ENCODE peak calls at places on chromosomes 2 and 18, in six cellular contexts. C is neuronal stem cell, A is IMR-90, N is mesenchymal stem cell, G is H1, M is trophoblast cell. Q is an unnamed sample.

GRCh38 chr2:196204991-196205766 is 33.8 kb upstream of the STK17B start:
- DNase-seq in A (no peak), N (peak; percentile 67), G (no peak), M (no peak), C (no peak), Q (no peak)

GRCh38 chr2:237570776-237571335 is 4.5 kb downstream of the PRLH start:
- DNase-seq in A (no peak), C (no peak), G (no peak), M (no peak), N (no peak), Q (no peak)

GRCh38 chr18:3447035-3447894 is 2.7 kb upstream of the TGIF1 start:
- DNase-seq in A (peak; percentile 62), N (peak; percentile 76), C (no peak), G (no peak), M (peak; percentile 70), Q (peak; percentile 50)

GRCh38 chr2:172434821-172435607 is 7.6 kb downstream of the ITGA6 start:
- DNase-seq in A (peak; percentile 18), C (no peak), G (no peak), M (peak; percentile 55), N (peak; percentile 43), Q (peak; percentile 57)

GRCh38 chr18:8783335-8783993 is 78.1 kb downstream of the MTCL1 start:
- DNase-seq in A (no peak), N (no peak), M (no peak), C (no peak), G (no peak), Q (no peak)

GRCh38 chr2:61291851-61292575 is 130.0 kb downstream of the C2orf74 start:
- DNase-seq in N (peak; percentile 51), A (peak; percentile 52), M (peak; percentile 10), C (no peak), G (no peak), Q (no peak)

GRCh38 chr2:66507673-66508127 is 72.8 kb downstream of the MEIS1 start:
- DNase-seq in N (peak; percentile 38), G (peak; percentile 51), A (no peak), C (peak; percentile 86), M (no peak), Q (peak; percentile 78)

GRCh38 chr2:92073815-92074548 is 2797.2 kb upstream of the TEKT4 start:
- DNase-seq in G (no peak), C (no peak), M (peak; percentile 1), A (no peak), N (no peak), Q (peak; percentile 2)

GRCh38 chr2:80519121-80519643 is 214.6 kb upstream of the LRRTM1 start:
- DNase-seq in G (no peak), C (no peak), N (no peak), A (no peak), M (no peak), Q (no peak)

GRCh38 chr2:33287611-33288010 is 188.8 kb upstream of the RASGRP3 start:
- DNase-seq in M (no peak), A (no peak), G (no peak), C (no peak), N (no peak), Q (no peak)

GRCh38 chr2:210663574-210663973 is 107.2 kb downstream of the CPS1 start:
- DNase-seq in N (peak; percentile 46), G (no peak), A (peak; percentile 2), M (peak; percentile 21), C (peak; percentile 11), Q (no peak)

GRCh38 chr2:10170256-10170655 is 47.7 kb downstream of the RRM2 start:
- DNase-seq in A (peak; percentile 66), M (no peak), C (no peak), N (peak; percentile 51), G (no peak), Q (no peak)

GRCh38 chr2:167817422-167817821 is 430.0 kb downstream of the STK39 start:
- DNase-seq in G (no peak), C (no peak), M (no peak), N (no peak), A (no peak), Q (no peak)

GRCh38 chr2:217936952-217937351 is 65.8 kb downstream of the TNS1 start:
- DNase-seq in G (no peak), M (no peak), A (no peak), N (no peak), C (no peak), Q (no peak)

GRCh38 chr18:77071711-77072292 is 60.8 kb downstream of the MBP start:
- DNase-seq in G (no peak), N (peak; percentile 79), A (peak; percentile 100), M (peak; percentile 70), C (no peak), Q (no peak)

GRCh38 chr2:240295256-240296103 is 140.0 kb upstream of the GPC1 start:
- DNase-seq in N (no peak), C (no peak), A (no peak), G (no peak), M (no peak), Q (no peak)

GRCh38 chr18:11990541-11990940 is 9.2 kb downstream of the IMPA2 start:
- DNase-seq in M (no peak), N (no peak), C (no peak), G (no peak), A (no peak), Q (no peak)

GRCh38 chr2:100548771-100549170 is 14.0 kb upstream of the PDCL3 start:
- DNase-seq in G (no peak), M (no peak), C (no peak), N (no peak), A (no peak), Q (no peak)

GRCh38 chr2:172083725-172084483 is 1.4 kb upstream of the DLX1 start:
- DNase-seq in A (no peak), M (no peak), C (peak; percentile 43), N (peak; percentile 26), G (no peak), Q (no peak)

GRCh38 chr2:47272031-47272864 is 117.1 kb upstream of the STPG4 start:
- DNase-seq in G (no peak), N (peak; percentile 44), C (peak; percentile 48), A (peak; percentile 39), M (peak; percentile 90), Q (peak; percentile 83)

GRCh38 chr18:55912071-55912470 is 324.1 kb upstream of the TCF4 start:
- DNase-seq in N (no peak), A (no peak), M (no peak), G (no peak), C (no peak), Q (no peak)

GRCh38 chr18:55908790-55909408 is 320.9 kb upstream of the TCF4 start:
- DNase-seq in M (peak; percentile 17), A (peak; percentile 26), N (peak; percentile 14), G (no peak), C (no peak), Q (no peak)

GRCh38 chr18:55912919-55913318 is 324.9 kb upstream of the TCF4 start:
- DNase-seq in C (no peak), A (no peak), G (no peak), N (no peak), M (no peak), Q (no peak)

GRCh38 chr18:55907352-55908045 is 319.5 kb upstream of the TCF4 start:
- DNase-seq in C (no peak), M (peak; percentile 52), G (no peak), N (no peak), A (peak; percentile 13), Q (no peak)

DNA sequence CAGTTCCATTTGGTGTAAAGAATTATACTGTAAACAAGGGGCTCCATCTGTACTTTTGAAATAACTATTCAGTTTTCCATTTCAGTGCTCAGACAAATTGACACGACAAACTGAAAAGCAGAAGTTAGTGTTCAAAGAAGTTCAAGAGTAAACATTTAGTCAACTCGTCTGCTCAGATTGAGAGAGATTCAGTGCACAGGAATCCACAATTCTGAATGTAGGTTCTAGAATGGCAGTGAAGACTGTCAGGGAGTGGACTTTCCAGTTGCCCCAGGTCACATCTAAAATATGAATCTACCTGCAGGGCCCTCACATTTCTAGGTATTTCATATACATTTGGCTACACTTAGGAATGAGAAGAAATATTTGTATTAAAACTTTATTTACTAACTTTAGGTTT is 322.3 kb upstream of the TCF4 start:
- DNase-seq in G (no peak), C (no peak), M (peak; percentile 91), A (peak; percentile 26), N (no peak), Q (no peak)
- H3K14ac ChIP-seq in G (no peak overlapping the region), C (no peak overlapping the region), M (no peak overlapping the region), A (no peak overlapping the region), N (no peak overlapping the region), Q (no peak overlapping the region)

DNA sequence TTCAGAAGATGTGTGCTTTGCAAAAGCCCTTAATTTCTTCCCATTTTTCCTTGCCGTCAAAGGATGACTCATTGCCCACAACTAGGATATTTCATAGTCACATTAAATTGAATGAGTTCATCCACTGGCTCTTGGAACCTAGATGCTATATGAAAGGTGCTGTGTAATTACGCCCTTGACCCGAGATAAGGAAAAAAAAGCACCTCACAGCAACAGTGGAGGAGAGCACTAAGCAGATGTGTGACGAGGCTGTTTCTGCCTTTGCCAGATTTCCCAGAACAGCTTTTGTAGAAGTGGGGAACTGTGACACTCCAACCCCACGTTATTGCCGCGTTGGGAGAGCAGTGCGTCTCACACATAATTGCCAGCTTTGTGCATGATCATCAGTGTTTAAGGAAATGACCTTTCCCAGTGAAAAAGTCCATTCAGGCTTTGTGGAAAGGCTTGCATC is 33.3 kb upstream of the TMEM87B start:
- DNase-seq in C (no peak), A (peak; percentile 45), G (no peak), N (peak; percentile 64), M (no peak), Q (no peak)
- H3K14ac ChIP-seq in C (no peak overlapping the region), A (no peak overlapping the region), G (no peak overlapping the region), N (no peak overlapping the region), M (no peak overlapping the region), Q (no peak overlapping the region)

DNA sequence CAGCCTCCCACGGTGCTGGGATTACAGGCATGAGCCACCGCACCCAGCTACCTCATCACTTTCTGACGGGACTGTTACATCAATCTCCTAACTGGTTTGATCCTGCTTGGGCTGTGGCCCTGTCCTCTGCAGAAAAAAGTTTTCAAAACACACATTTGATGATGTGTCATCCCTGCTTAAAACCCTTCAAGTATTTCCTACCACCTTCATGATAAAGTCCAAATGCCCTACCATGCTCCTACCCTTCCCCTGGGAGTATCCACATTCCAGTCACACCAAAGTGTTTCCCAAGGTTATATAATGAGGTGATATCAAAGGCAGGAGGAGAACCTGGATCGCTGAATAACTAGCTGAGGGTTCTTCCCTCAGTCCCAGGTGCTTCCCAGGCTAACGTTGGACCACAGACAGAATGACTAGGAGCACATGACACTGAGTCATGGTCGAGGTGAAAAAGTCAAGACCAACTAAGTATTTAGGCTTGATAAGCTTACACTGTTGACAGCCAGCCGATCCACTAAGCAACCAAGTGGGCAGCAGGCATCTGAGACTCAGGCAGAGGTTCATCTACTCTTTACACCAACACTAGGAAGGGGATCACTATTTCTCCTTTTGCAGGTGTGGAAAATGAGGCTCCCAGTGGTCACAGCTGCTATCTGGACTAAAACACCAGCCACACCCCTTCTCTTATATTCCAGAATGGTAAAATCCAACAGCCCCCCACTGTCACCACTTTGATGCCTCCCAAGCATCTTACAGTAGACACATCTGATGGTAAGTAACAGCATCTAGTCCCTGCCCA is 31.8 kb downstream of the CYRIA start:
- DNase-seq in C (no peak), A (peak; percentile 55), M (peak; percentile 91), G (no peak), N (peak; percentile 44), Q (no peak)
- H3K14ac ChIP-seq in C (no peak overlapping the region), A (no peak overlapping the region), M (no peak overlapping the region), G (no peak overlapping the region), N (peak overlapping the region; percentile 18), Q (no peak overlapping the region)

DNA sequence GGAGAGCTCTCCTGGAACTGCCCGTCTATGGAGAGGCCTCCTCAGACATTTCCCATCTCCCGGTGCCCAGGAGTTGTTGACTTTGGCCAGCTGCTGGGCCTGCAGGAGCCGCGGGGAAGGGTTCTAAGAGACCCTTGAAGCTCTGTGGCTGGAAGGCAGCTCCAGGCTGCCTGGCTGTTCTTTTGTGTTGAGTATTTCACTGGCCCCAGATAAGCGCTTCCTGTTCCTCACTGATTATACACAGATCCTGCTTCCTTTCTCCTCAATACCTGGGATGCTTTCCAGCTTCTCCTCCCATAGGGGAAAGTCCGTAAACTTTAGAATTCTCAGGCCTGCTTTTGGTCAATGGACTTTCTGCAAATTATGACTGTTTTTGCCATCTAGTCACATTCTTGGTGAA is 57.8 kb downstream of the TGOLN2 start:
- DNase-seq in M (no peak), C (no peak), A (peak; percentile 36), N (no peak), G (no peak), Q (no peak)
- H3K14ac ChIP-seq in M (no peak overlapping the region), C (no peak overlapping the region), A (no peak overlapping the region), N (no peak overlapping the region), G (no peak overlapping the region), Q (no peak overlapping the region)

Q was measured in H9.